ENCODE peak calls at places on chromosomes 3 and 15, in five cellular contexts. Y is neural progenitor cell, V is K562, G is H9, M is mesendoderm. F is an unnamed sample. For H3K4me1, the result is how much of the 10 kb centered on the place peaks cover.

GRCh38 chr3:152466784-152467183 is 198.1 kb downstream of the MBNL1 start:
- DNase-seq in M (no peak), Y (no peak), G (no peak), V (no peak), F (no peak)

GRCh38 chr3:38455639-38456430 is 2.1 kb downstream of the ACVR2B start:
- DNase-seq in G (no peak), V (peak), M (peak), Y (peak), F (no peak)

GRCh38 chr3:51710631-51711351 is 3.9 kb downstream of the GRM2 start:
- DNase-seq in Y (peak), V (no peak), M (peak), G (peak), F (no peak)

GRCh38 chr15:27951191-27951890 is 147.8 kb downstream of the OCA2 start:
- DNase-seq in Y (no peak), M (no peak), V (no peak), G (no peak), F (no peak)

GRCh38 chr15:74173545-74174215 is at the start of gene ISLR:
- DNase-seq in M (no peak), G (peak), V (no peak), Y (no peak), F (no peak)

GRCh38 chr3:16548721-16549120 is 35.2 kb upstream of the RFTN1 start:
- DNase-seq in V (no peak), Y (no peak), G (no peak), M (no peak), F (no peak)

GRCh38 chr3:170033489-170033888 is 4.3 kb upstream of the GPR160 start:
- DNase-seq in M (peak), Y (no peak), G (no peak), V (no peak), F (peak)

GRCh38 chr3:32432711-32433530 is 41.3 kb downstream of the CMTM7 start:
- DNase-seq in G (no peak), Y (no peak), V (no peak), M (no peak), F (peak)

GRCh38 chr3:67654099-67654831 is at the start of gene SUCLG2:
- DNase-seq in M (peak), V (peak), G (peak), Y (peak), F (peak)

GRCh38 chr3:189988854-189989253 is 131.8 kb downstream of the P3H2 start:
- DNase-seq in V (no peak), M (no peak), Y (no peak), G (no peak), F (no peak)

DNA sequence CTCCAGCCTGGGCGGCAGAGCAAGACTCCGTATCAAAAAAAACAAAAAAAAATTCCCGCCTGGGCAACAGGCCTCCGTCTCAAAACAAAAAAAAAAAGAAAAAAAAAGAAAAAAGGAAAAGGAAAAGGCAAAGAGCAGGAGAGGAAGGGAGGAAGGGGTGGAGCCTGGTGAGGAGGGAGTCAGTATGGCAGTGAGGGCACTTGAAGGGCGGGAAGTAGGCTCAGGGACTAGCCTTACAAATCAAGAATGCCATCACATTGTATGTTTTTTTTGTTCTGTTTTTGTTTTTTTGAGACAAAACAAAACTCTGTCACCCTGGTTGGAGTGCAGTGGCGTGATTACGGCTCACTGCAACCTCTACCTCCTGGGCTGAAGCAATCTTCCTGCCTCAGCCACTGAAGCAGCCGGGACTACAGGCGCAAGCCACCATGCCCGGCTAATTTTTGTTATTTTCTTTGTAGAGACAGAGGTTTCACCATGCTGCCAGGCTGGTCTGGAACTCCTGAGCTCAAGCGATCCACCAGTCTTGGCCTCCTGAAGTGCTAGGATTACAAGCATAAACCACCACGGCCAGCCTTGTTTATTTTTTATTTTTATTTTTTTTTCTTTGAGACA is 10.4 kb upstream of the PIK3CB start:
- DNase-seq in M (peak), Y (peak), G (peak), V (no peak), F (no peak)
- H3K9ac ChIP-seq in M (peak), Y (no peak), G (peak), V (no peak), F (no peak)

GRCh38 chr15:75696854-75697259 is 15.8 kb downstream of the CSPG4 start:
- DNase-seq in G (no peak), M (no peak), V (no peak), Y (no peak), F (no peak)
- H3K4me1 ChIP-seq in G (under half), M (under half), V (under half), Y (under half), F (under half)

DNA sequence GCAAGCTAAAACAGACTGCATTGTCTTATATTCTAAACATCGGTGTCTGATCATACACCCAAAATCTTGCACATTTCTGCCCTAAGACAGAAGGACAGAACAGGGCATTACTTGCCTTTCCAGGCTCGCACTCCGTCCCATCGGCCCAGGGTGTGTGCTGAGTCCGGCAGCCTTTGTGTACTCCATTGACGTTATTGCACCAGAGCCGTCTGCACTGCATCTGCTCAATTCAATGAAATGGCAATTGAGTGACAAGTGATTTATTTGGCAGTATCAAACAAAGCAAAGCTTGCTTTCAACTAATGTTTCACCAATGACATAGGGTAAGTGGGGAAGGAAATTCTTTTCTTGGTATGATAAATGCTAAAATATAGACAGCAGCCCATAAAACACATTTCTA is 40.0 kb downstream of the ADAMTS9 start:
- DNase-seq in M (no peak), V (no peak), Y (no peak), G (no peak), F (no peak)
- H3K9ac ChIP-seq in M (no peak), V (no peak), Y (no peak), G (no peak), F (no peak)

GRCh38 chr3:138359137-138359536 is 10.8 kb downstream of the MRAS start:
- DNase-seq in M (no peak), G (no peak), Y (no peak), V (no peak), F (no peak)
- H3K4me1 ChIP-seq in M (under half), G (under half), Y (under half), V (under half), F (under half)

DNA sequence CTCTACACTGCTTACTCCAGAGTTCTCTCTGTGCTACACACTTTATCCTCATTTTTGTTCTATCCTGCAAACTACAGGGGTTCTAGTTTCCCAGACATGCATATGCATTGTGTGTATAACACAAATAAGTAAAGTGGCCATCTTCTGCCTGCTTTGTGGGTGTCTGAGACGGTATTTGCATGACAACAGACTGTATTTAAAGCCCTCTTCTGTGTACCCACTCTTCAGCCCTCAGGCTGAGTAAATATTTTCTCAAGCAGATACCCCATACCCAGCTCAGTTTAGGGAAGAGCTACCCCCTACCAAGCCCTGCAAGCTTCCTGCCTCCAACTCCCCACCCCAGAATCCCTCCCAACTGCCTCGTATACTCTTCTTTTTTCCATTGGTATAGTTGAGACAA is 31.7 kb downstream of the SYNPR start:
- DNase-seq in V (no peak), M (peak), G (no peak), Y (no peak), F (no peak)
- H3K9ac ChIP-seq in V (no peak), M (no peak), G (no peak), Y (no peak), F (no peak)

GRCh38 chr15:47184003-47184404 is 533.3 kb upstream of the SEMA6D start:
- DNase-seq in G (peak), M (peak), Y (peak), V (no peak), F (no peak)
- H3K4me1 ChIP-seq in G (under half), M (under half), Y (under half), V (under half), F (under half)

GRCh38 chr15:90202929-90203328 is 1.8 kb downstream of the SEMA4B start:
- DNase-seq in M (no peak), G (no peak), Y (no peak), V (no peak), F (no peak)

GRCh38 chr15:90201944-90202375 is 830 bp downstream of the SEMA4B start:
- DNase-seq in Y (peak), M (peak), G (no peak), V (peak), F (peak)

GRCh38 chr15:90201150-90201943 is at the start of gene SEMA4B:
- DNase-seq in M (peak), Y (peak), V (peak), G (peak), F (peak)

GRCh38 chr15:90203473-90203872 is 2.3 kb downstream of the SEMA4B start:
- DNase-seq in Y (no peak), M (no peak), V (no peak), G (no peak), F (no peak)

DNA sequence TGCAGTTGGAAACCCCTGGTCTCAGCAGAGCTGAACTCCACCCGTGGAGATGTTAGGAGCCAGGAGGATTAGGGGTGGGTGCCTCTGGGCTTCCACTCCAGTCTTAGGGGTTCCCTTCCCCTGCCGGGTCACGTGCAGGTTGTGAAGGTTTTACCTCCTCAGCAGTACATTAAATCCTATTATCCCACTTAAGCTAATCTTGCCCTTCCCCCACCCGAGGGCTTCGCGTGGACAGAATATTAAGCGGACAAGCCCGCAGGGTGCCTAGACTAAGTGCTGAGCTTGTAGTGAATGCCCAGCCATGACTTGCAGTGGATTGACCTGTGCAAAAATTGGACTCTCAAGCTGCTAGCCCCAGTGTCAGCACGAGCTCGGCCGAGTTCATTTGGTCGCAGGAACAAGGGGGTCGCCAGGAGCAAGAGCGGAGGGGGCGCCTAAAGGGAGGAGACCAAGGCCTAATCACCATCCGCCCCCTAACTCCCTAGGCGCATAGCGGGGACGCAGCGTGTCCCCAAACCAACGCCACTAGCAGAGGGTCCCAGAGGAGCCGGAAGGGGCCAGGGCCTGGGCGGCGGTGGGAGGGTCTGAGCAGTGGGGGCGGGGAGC is 493 bp upstream of the SEMA4B start:
- DNase-seq in G (no peak), M (no peak), V (no peak), Y (no peak), F (peak)
- H3K9ac ChIP-seq in G (peak), M (peak), V (peak), Y (no peak), F (peak)

GRCh38 chr3:27484002-27484844 is at the start of gene SLC4A7:
- DNase-seq in Y (peak), M (peak), V (peak), G (peak), F (peak)

GRCh38 chr3:27485853-27486252 is 1.7 kb upstream of the SLC4A7 start:
- DNase-seq in M (no peak), V (no peak), Y (peak), G (no peak), F (no peak)

GRCh38 chr3:27483117-27484001 is 825 bp downstream of the SLC4A7 start:
- DNase-seq in M (peak), Y (peak), G (peak), V (no peak), F (peak)

GRCh38 chr3:27479816-27480543 is 4.2 kb downstream of the SLC4A7 start:
- DNase-seq in V (no peak), G (no peak), M (no peak), Y (no peak), F (no peak)
- H3K4me1 ChIP-seq in V (under half), G (under half), M (under half), Y (under half), F (under half)